ENCODE peak calls at places on chromosomes 5 and 9, in six cellular contexts. J is stomach, A is GM12865, I is fibroblast of lung, B is cardiac fibroblast, O is fibroblast of pulmonary artery. T is an unnamed sample.
A peak's percentile ranks its signal among the peaks of the same experiment; 100 is the strongest.

GRCh38 chr5:56179442-56179841 is 53.7 kb downstream of the ANKRD55 start:
- DNase-seq in J (no peak), A (no peak), I (no peak), B (no peak), O (no peak), T (no peak)

GRCh38 chr5:62064993-62065392 is 241.0 kb upstream of the KIF2A start:
- DNase-seq in J (no peak), A (no peak), I (no peak), B (no peak), O (no peak), T (no peak)

GRCh38 chr5:95989283-95990048 is 27.8 kb upstream of the ELL2 start:
- DNase-seq in J (no peak), A (no peak), I (no peak), B (no peak), O (no peak), T (no peak)

GRCh38 chr5:37721447-37721871 is 118.4 kb downstream of the GDNF start:
- DNase-seq in J (no peak), A (peak; percentile 73), I (no peak), B (peak; percentile 85), O (peak; percentile 82), T (no peak)

GRCh38 chr9:113649054-113649453 is 185.5 kb downstream of the RGS3 start:
- DNase-seq in J (no peak), A (no peak), I (peak; percentile 78), B (peak; percentile 19), O (peak; percentile 46), T (no peak)

GRCh38 chr9:110650991-110651411 is 17.6 kb upstream of the MUSK start:
- DNase-seq in J (no peak), A (no peak), I (peak; percentile 97), B (peak; percentile 97), O (peak; percentile 94), T (peak; percentile 50)

GRCh38 chr5:169656125-169656990 is 19.3 kb downstream of the DOCK2 start:
- DNase-seq in J (no peak), A (peak; percentile 91), I (no peak), B (peak; percentile 76), O (peak; percentile 64), T (no peak)

GRCh38 chr9:127211983-127212382 is 52.6 kb upstream of the GARNL3 start:
- DNase-seq in J (no peak), A (no peak), I (no peak), B (no peak), O (no peak), T (no peak)

GRCh38 chr9:98367371-98367900 is 112.0 kb upstream of the TBC1D2 start:
- DNase-seq in J (no peak), A (no peak), I (no peak), B (no peak), O (peak; percentile 32), T (no peak)

GRCh38 chr5:159751459-159751858 is 164.8 kb upstream of the ADRA1B start:
- DNase-seq in J (no peak), A (no peak), I (no peak), B (no peak), O (no peak), T (no peak)

GRCh38 chr5:454936-455335 is 12.0 kb downstream of the EXOC3 start:
- DNase-seq in J (no peak), A (no peak), I (no peak), B (no peak), O (no peak), T (no peak)

GRCh38 chr5:179907570-179908324 is at the start of gene TBC1D9B:
- DNase-seq in J (peak; percentile 69), A (peak; percentile 84), I (peak; percentile 59), B (peak; percentile 62), O (peak; percentile 65), T (no peak)

GRCh38 chr5:91848453-91848852 is 465.3 kb upstream of the ARRDC3 start:
- DNase-seq in J (no peak), A (no peak), I (peak; percentile 94), B (peak; percentile 23), O (peak; percentile 69), T (no peak)

GRCh38 chr5:10599828-10600227 is 36.0 kb downstream of the ANKRD33B start:
- DNase-seq in J (no peak), A (no peak), I (peak; percentile 58), B (peak; percentile 76), O (peak; percentile 45), T (no peak)

GRCh38 chr5:14399054-14399657 is 182.4 kb upstream of the OTULINL start:
- DNase-seq in J (no peak), A (peak; percentile 51), I (peak; percentile 81), B (peak; percentile 86), O (peak; percentile 84), T (peak; percentile 20)

GRCh38 chr5:148421661-148422060 is 37.9 kb downstream of the FBXO38 start:
- DNase-seq in J (no peak), A (no peak), I (no peak), B (no peak), O (no peak), T (no peak)

GRCh38 chr5:180491496-180491895 is 2.7 kb upstream of the CNOT6 start:
- DNase-seq in J (no peak), A (no peak), I (no peak), B (no peak), O (no peak), T (no peak)

GRCh38 chr5:77679791-77680190 is 41.3 kb upstream of the OTP start:
- DNase-seq in J (no peak), A (no peak), I (peak; percentile 72), B (peak; percentile 80), O (peak; percentile 57), T (no peak)

GRCh38 chr9:109880276-109881169 is 100.5 kb downstream of the PALM2AKAP2 start:
- DNase-seq in J (no peak), A (peak; percentile 63), I (peak; percentile 24), B (peak; percentile 66), O (peak; percentile 62), T (no peak)

GRCh38 chr9:37941253-37941652 is 37.3 kb upstream of the SLC25A51 start:
- DNase-seq in J (no peak), A (no peak), I (no peak), B (no peak), O (no peak), T (no peak)
- TF ChIP-seq CTCF in J (no peak), A (no peak), I (no peak), B (no peak), O (no peak), T (peak; percentile 20)

GRCh38 chr9:130639119-130639485 is 25.3 kb upstream of the PRDM12 start:
- DNase-seq in J (no peak), A (no peak), I (no peak), B (no peak), O (no peak), T (no peak)
- H3K4me3 ChIP-seq in J (no peak overlapping the region), A (no peak overlapping the region), I (no peak overlapping the region), B (no peak overlapping the region), O (no peak overlapping the region), T (no peak overlapping the region)

GRCh38 chr5:140840978-140841962 is at the start of gene PCDHA8:
- DNase-seq in J (no peak), A (no peak), I (no peak), B (peak; percentile 17), O (no peak), T (no peak)
- TF ChIP-seq CTCF in J (no peak), A (peak; percentile 20), I (peak; percentile 10), B (peak; percentile 37), O (peak; percentile 6), T (peak; percentile 29)

GRCh38 chr9:7980691-7981289 is 181.2 kb upstream of the DMAC1 start:
- DNase-seq in J (no peak), A (no peak), I (no peak), B (no peak), O (no peak), T (no peak)

GRCh38 chr9:7979591-7979990 is 180.0 kb upstream of the DMAC1 start:
- DNase-seq in J (no peak), A (no peak), I (no peak), B (no peak), O (no peak), T (no peak)

GRCh38 chr9:7982907-7983306 is 183.3 kb upstream of the DMAC1 start:
- DNase-seq in J (no peak), A (no peak), I (no peak), B (no peak), O (no peak), T (no peak)

GRCh38 chr9:7984713-7985112 is 185.1 kb upstream of the DMAC1 start:
- DNase-seq in J (no peak), A (no peak), I (no peak), B (no peak), O (no peak), T (no peak)

GRCh38 chr9:7983361-7983974 is 183.9 kb upstream of the DMAC1 start:
- DNase-seq in J (no peak), A (no peak), I (no peak), B (no peak), O (no peak), T (no peak)
- H3K4me3 ChIP-seq in J (no peak overlapping the region), A (no peak overlapping the region), I (no peak overlapping the region), B (no peak overlapping the region), O (no peak overlapping the region), T (no peak overlapping the region)

GRCh38 chr9:84381508-84381907 is 41.0 kb upstream of the SLC28A3 start:
- DNase-seq in J (no peak), A (no peak), I (no peak), B (no peak), O (no peak), T (no peak)

GRCh38 chr9:84375954-84376353 is 35.4 kb upstream of the SLC28A3 start:
- DNase-seq in J (no peak), A (no peak), I (no peak), B (no peak), O (no peak), T (no peak)

GRCh38 chr9:84383178-84383577 is 42.6 kb upstream of the SLC28A3 start:
- DNase-seq in J (no peak), A (no peak), I (no peak), B (no peak), O (no peak), T (no peak)

GRCh38 chr9:84382728-84383127 is 42.2 kb upstream of the SLC28A3 start:
- DNase-seq in J (no peak), A (no peak), I (no peak), B (no peak), O (no peak), T (no peak)

GRCh38 chr9:84379740-84380139 is 39.2 kb upstream of the SLC28A3 start:
- DNase-seq in J (no peak), A (no peak), I (peak; percentile 19), B (no peak), O (peak; percentile 64), T (no peak)
- TF ChIP-seq CTCF in J (no peak), A (no peak), I (no peak), B (no peak), O (no peak), T (no peak)

DNA sequence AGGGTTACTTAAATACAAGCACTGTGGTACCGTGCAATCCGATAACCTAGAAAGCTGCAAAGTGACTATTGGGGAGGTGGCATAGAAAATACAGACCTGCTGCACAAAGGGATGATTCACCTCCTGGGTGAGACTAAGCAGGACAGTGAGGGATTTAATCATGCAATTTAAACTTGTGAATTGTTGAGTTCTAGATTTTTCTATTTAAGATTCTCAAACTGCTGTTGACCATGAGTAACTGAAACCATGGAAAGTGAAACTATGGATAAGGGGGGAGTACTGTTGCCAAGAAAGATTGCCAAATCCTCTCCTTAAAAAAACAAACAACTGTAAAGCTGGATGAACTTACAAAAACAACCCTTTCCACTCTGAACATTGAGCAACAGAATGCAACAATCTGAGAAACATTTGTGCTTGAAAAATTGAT is 61.5 kb upstream of the NUDT12 start:
- DNase-seq in J (no peak), A (no peak), I (peak; percentile 99), B (peak; percentile 89), O (peak; percentile 88), T (peak; percentile 8)
- H3K4me3 ChIP-seq in J (no peak overlapping the region), A (no peak overlapping the region), I (no peak overlapping the region), B (no peak overlapping the region), O (no peak overlapping the region), T (no peak overlapping the region)

GRCh38 chr5:6837519-6838110 is 124.4 kb downstream of the TENT4A start:
- DNase-seq in J (no peak), A (peak; percentile 22), I (no peak), B (no peak), O (no peak), T (no peak)
- TF ChIP-seq CTCF in J (no peak), A (peak; percentile 66), I (peak; percentile 58), B (peak; percentile 47), O (peak; percentile 48), T (peak; percentile 41)

T was measured in retinal pigment epithelial cell.